ENCODE peak calls at places on chromosomes 13 and 19, in seven cellular contexts. O is HCT116; Z is NCI-H1092; I is cardiac fibroblast; N is activated CD4-positive, alpha-beta T cell treated with anti-CD3 and anti-CD28 coated beads, Interleukin-2, amount 50 U/mL, for 24 hours; M is HT1080; W is neural progenitor cell. X is an unnamed sample.

GRCh38 chr19:50658438-50659317 is 9.4 kb downstream of the C19orf81 start:
- DNase-seq in I (peak), M (peak), O (peak), Z (peak), W (peak), N (peak), X (no peak)

GRCh38 chr13:41244555-41244954 is 18.8 kb downstream of the MTRF1 start:
- DNase-seq in Z (no peak), N (no peak), M (no peak), W (no peak), I (peak), O (no peak), X (no peak)

GRCh38 chr19:47020132-47020805 is 632 bp downstream of the NPAS1 start:
- DNase-seq in Z (no peak), M (no peak), I (no peak), N (no peak), O (no peak), W (peak), X (no peak)

GRCh38 chr13:80048030-80048429 is 292.9 kb downstream of the SPRY2 start:
- DNase-seq in Z (no peak), O (no peak), W (no peak), N (no peak), I (peak), M (no peak), X (no peak)

GRCh38 chr19:5828661-5829566 is 10.6 kb downstream of the FUT6 start:
- DNase-seq in N (no peak), O (no peak), Z (peak), W (peak), M (no peak), I (peak), X (no peak)

GRCh38 chr13:66965146-66965545 is 265.0 kb downstream of the PCDH9 start:
- DNase-seq in W (no peak), O (no peak), I (no peak), N (no peak), M (no peak), Z (no peak), X (no peak)

GRCh38 chr19:14476663-14477401 is 1.7 kb upstream of the PTGER1 start:
- DNase-seq in M (peak), N (no peak), I (peak), O (peak), W (no peak), Z (no peak), X (no peak)

GRCh38 chr19:35162471-35163326 is 8.2 kb downstream of the FXYD5 start:
- DNase-seq in N (no peak), W (no peak), M (peak), Z (no peak), I (no peak), O (peak), X (no peak)

GRCh38 chr19:51331193-51331592 is 10.7 kb downstream of the VSIG10L start:
- DNase-seq in M (no peak), N (no peak), W (no peak), I (no peak), Z (no peak), O (no peak), X (no peak)

GRCh38 chr13:90757127-90757680 is 590.3 kb upstream of the MIR17HG start:
- DNase-seq in O (no peak), M (peak), I (peak), Z (no peak), W (no peak), N (no peak), X (no peak)

GRCh38 chr19:24060687-24061356 is 26.2 kb upstream of the ZNF254 start:
- DNase-seq in W (no peak), I (no peak), O (peak), Z (no peak), M (peak), N (no peak), X (no peak)

GRCh38 chr13:75299206-75299605 is 182.8 kb downstream of the TBC1D4 start:
- DNase-seq in Z (no peak), W (peak), N (no peak), I (no peak), O (no peak), M (no peak), X (no peak)

GRCh38 chr19:8370176-8371010 is 6.4 kb downstream of the ANGPTL4 start:
- DNase-seq in N (no peak), Z (no peak), I (peak), M (no peak), W (no peak), O (no peak), X (no peak)

GRCh38 chr13:48535791-48536190 is 2.9 kb upstream of the RCBTB2 start:
- DNase-seq in O (no peak), Z (no peak), N (no peak), M (no peak), I (no peak), W (no peak), X (no peak)

GRCh38 chr13:106534844-106535551 is 464 bp downstream of the EFNB2 start:
- DNase-seq in Z (no peak), I (peak), O (no peak), N (no peak), W (no peak), M (no peak), X (no peak)

GRCh38 chr19:43594710-43595604 is 977 bp downstream of the IRGQ start:
- DNase-seq in M (peak), Z (no peak), W (peak), N (peak), I (peak), O (peak), X (no peak)

GRCh38 chr19:49556412-49557398 is 23.7 kb downstream of the NOSIP start:
- DNase-seq in Z (no peak), I (no peak), O (no peak), M (no peak), W (peak), N (no peak), X (no peak)

GRCh38 chr13:74129500-74130144 is 4.6 kb downstream of the KLF12 start:
- DNase-seq in W (no peak), M (no peak), N (no peak), O (no peak), I (no peak), Z (no peak), X (no peak)

GRCh38 chr19:18856385-18857126 is 24.8 kb downstream of the UPF1 start:
- DNase-seq in O (no peak), M (no peak), I (peak), N (no peak), W (peak), Z (no peak), X (no peak)

GRCh38 chr19:41821003-41821735 is 23.3 kb downstream of the LYPD4 start:
- DNase-seq in O (peak), W (peak), I (peak), N (peak), M (peak), Z (peak), X (no peak)

GRCh38 chr19:11699931-11700794 is 38.6 kb downstream of the ZNF823 start:
- DNase-seq in N (no peak), O (peak), I (peak), W (peak), Z (no peak), M (peak), X (no peak)

GRCh38 chr13:30576528-30576927 is 41.2 kb upstream of the USPL1 start:
- DNase-seq in Z (no peak), O (no peak), W (no peak), I (peak), M (peak), N (no peak), X (no peak)

GRCh38 chr13:34655554-34655953 is 286.5 kb upstream of the NBEA start:
- DNase-seq in O (no peak), W (no peak), I (no peak), M (no peak), N (no peak), Z (no peak), X (no peak)

GRCh38 chr13:23794267-23795161 is 94.7 kb downstream of the MIPEP start:
- DNase-seq in I (peak), M (peak), Z (no peak), W (no peak), N (no peak), O (no peak), X (peak)

GRCh38 chr19:9789066-9789465 is 20.5 kb upstream of the ZNF846 start:
- DNase-seq in Z (no peak), M (no peak), O (no peak), N (no peak), W (no peak), I (no peak), X (no peak)

GRCh38 chr13:91647361-91647970 is 249.0 kb downstream of the GPC5 start:
- DNase-seq in Z (no peak), W (peak), M (peak), O (no peak), N (no peak), I (peak), X (no peak)

GRCh38 chr19:6126335-6126974 is 9.0 kb upstream of the ACSBG2 start:
- DNase-seq in O (peak), Z (peak), M (peak), W (peak), I (peak), N (no peak), X (no peak)

GRCh38 chr19:12792853-12793289 is 1.6 kb downstream of the JUNB start:
- DNase-seq in Z (no peak), I (no peak), W (no peak), N (no peak), M (no peak), O (no peak), X (no peak)

GRCh38 chr13:98103531-98103930 is 39.4 kb upstream of the FARP1 start:
- DNase-seq in Z (no peak), I (no peak), O (no peak), M (no peak), W (no peak), N (no peak), X (no peak)

GRCh38 chr13:60492187-60492586 is 95.2 kb downstream of the TDRD3 start:
- DNase-seq in W (no peak), N (no peak), M (no peak), O (no peak), I (no peak), Z (no peak), X (no peak)

GRCh38 chr19:7550987-7551761 is 15.7 kb downstream of the PNPLA6 start:
- DNase-seq in Z (no peak), W (peak), M (peak), I (peak), O (peak), N (no peak), X (no peak)

GRCh38 chr13:66974174-66974573 is 256.0 kb downstream of the PCDH9 start:
- DNase-seq in M (no peak), I (no peak), N (no peak), W (peak), O (no peak), Z (no peak), X (no peak)

GRCh38 chr19:1908364-1908678 is 3.1 kb downstream of the ADAT3 start:
- DNase-seq in W (no peak), N (no peak), M (no peak), I (no peak), Z (no peak), O (no peak), X (no peak)

GRCh38 chr13:40379186-40379585 is 287.3 kb downstream of the FOXO1 start:
- DNase-seq in Z (no peak), O (no peak), W (no peak), I (no peak), M (no peak), N (no peak), X (no peak)

GRCh38 chr13:105336706-105337582 is 1198.5 kb downstream of the EFNB2 start:
- DNase-seq in Z (no peak), O (no peak), I (peak), N (no peak), W (no peak), M (no peak), X (no peak)

GRCh38 chr19:39110263-39110967 is 15.2 kb upstream of the PAK4 start:
- DNase-seq in W (peak), O (peak), I (peak), M (no peak), Z (no peak), N (peak), X (no peak)

GRCh38 chr19:42242071-42242511 is 311 bp downstream of the GSK3A start:
- DNase-seq in M (no peak), W (no peak), I (no peak), Z (no peak), O (no peak), N (no peak), X (no peak)

GRCh38 chr19:18109731-18110671 is 12.4 kb downstream of the MAST3 start:
- DNase-seq in M (no peak), O (no peak), W (peak), I (no peak), N (no peak), Z (no peak), X (no peak)

GRCh38 chr13:93716623-93717022 is 490.0 kb downstream of the GPC6 start:
- DNase-seq in M (no peak), I (no peak), Z (no peak), W (no peak), N (no peak), O (no peak), X (no peak)

GRCh38 chr13:72500851-72501250 is 226.6 kb downstream of the MZT1 start:
- DNase-seq in O (no peak), W (no peak), M (no peak), N (no peak), I (no peak), Z (no peak), X (no peak)